ENCODE peak calls at places on chromosomes 6 and 20, in four cellular contexts. J is left lung; Z is stimulated activated CD8-positive, alpha-beta memory T cell treated with anti-CD3 and anti-CD28 coated beads, Interleukin-15, amount 100 ng/mL, for 1 hour; R is uterus. A is an unnamed sample.

GRCh38 chr6:125841356-125842090 is 50.8 kb downstream of the NCOA7 start:
- DNase-seq in J (no peak), R (no peak), Z (no peak), A (no peak)

GRCh38 chr6:41940759-41941279 is 789 bp downstream of the CCND3 start:
- DNase-seq in R (peak; percentile 39), J (peak; percentile 90), Z (no peak), A (no peak)

GRCh38 chr6:106300944-106301343 is 24.6 kb downstream of the ATG5 start:
- DNase-seq in Z (no peak), J (no peak), R (no peak), A (no peak)

GRCh38 chr20:47999166-47999565 is 213.9 kb upstream of the SULF2 start:
- DNase-seq in R (no peak), J (no peak), Z (no peak), A (no peak)

GRCh38 chr6:106194949-106195919 is 109.1 kb downstream of the PRDM1 start:
- DNase-seq in Z (no peak), J (no peak), R (no peak), A (no peak)

GRCh38 chr20:7285918-7286556 is 518.6 kb downstream of the BMP2 start:
- DNase-seq in R (peak; percentile 57), J (no peak), Z (no peak), A (peak; percentile 54)

GRCh38 chr6:71410164-71410566 is 121.6 kb downstream of the OGFRL1 start:
- DNase-seq in Z (no peak), R (no peak), J (no peak), A (no peak)

GRCh38 chr20:4507288-4507719 is 214.4 kb upstream of the PRND start:
- DNase-seq in R (no peak), J (no peak), Z (no peak), A (no peak)

GRCh38 chr6:53246924-53247323 is 98.3 kb upstream of the GCM1 start:
- DNase-seq in J (no peak), R (no peak), Z (no peak), A (no peak)

GRCh38 chr6:154749341-154749740 is 16.1 kb downstream of the SCAF8 start:
- DNase-seq in J (no peak), R (no peak), Z (no peak), A (no peak)

GRCh38 chr20:53599378-53599777 is 5.7 kb upstream of the ZNF217 start:
- DNase-seq in J (no peak), R (no peak), Z (no peak), A (no peak)

GRCh38 chr6:167285077-167285770 is 5.9 kb upstream of the UNC93A start:
- DNase-seq in J (no peak), R (no peak), Z (no peak), A (no peak)

GRCh38 chr20:3616250-3616649 is 46.9 kb downstream of the GFRA4 start:
- DNase-seq in J (peak; percentile 79), R (no peak), Z (no peak), A (peak; percentile 43)

A was measured in LNCaP clone FGC.